ENCODE peak calls at places on chromosomes 11 and 22, in five cellular contexts. Z is CD4-positive, alpha-beta T cell; B is A549; D is astrocyte; C is nephron progenitor cell. O is an unnamed sample.

GRCh38 chr22:39528681-39529486 is 3.7 kb downstream of the RPS19BP1 start:
- DNase-seq in Z (peak), B (peak), D (peak), C (peak), O (peak)

GRCh38 chr22:33867118-33867863 is 53.0 kb downstream of the LARGE1 start:
- DNase-seq in Z (no peak), B (peak), D (peak), C (no peak), O (no peak)

GRCh38 chr11:96143016-96143670 is 199.9 kb downstream of the MAML2 start:
- DNase-seq in Z (no peak), B (no peak), D (no peak), C (no peak), O (no peak)

GRCh38 chr22:18023509-18024275 is 669 bp downstream of the MICAL3 start:
- DNase-seq in Z (no peak), B (peak), D (peak), C (peak), O (peak)

GRCh38 chr22:31102441-31103081 is 4.8 kb downstream of the SELENOM start:
- DNase-seq in Z (no peak), B (peak), D (peak), C (no peak), O (no peak)

GRCh38 chr11:9193316-9193715 is 71.8 kb downstream of the DENND5A start:
- DNase-seq in Z (no peak), B (no peak), D (no peak), C (no peak), O (no peak)

GRCh38 chr11:20351870-20352269 is 11.6 kb upstream of the HTATIP2 start:
- DNase-seq in Z (no peak), B (no peak), D (no peak), C (no peak), O (no peak)

GRCh38 chr11:72091292-72091691 is 10.6 kb downstream of the LRRC51 start:
- DNase-seq in Z (peak), B (peak), D (peak), C (peak), O (peak)

GRCh38 chr11:103528046-103528445 is 418.8 kb downstream of the DYNC2H1 start:
- DNase-seq in Z (no peak), B (no peak), D (no peak), C (no peak), O (no peak)

GRCh38 chr11:71451596-71452353 is 1.2 kb upstream of the NADSYN1 start:
- DNase-seq in Z (no peak), B (no peak), D (no peak), C (peak), O (no peak)

GRCh38 chr22:36321797-36322601 is 65.8 kb downstream of the MYH9 start:
- DNase-seq in Z (no peak), B (no peak), D (no peak), C (no peak), O (no peak)

GRCh38 chr22:37218399-37218770 is 6.1 kb upstream of the SSTR3 start:
- DNase-seq in Z (no peak), B (no peak), D (no peak), C (no peak), O (no peak)

GRCh38 chr22:18024956-18025720 is 777 bp upstream of the MICAL3 start:
- DNase-seq in Z (no peak), B (no peak), D (no peak), C (no peak), O (no peak)

GRCh38 chr11:73726825-73727224 is 34.0 kb downstream of the RAB6A start:
- DNase-seq in Z (no peak), B (no peak), D (no peak), C (no peak), O (no peak)

GRCh38 chr11:57459112-57460016 is 964 bp upstream of the RTN4RL2 start:
- DNase-seq in Z (no peak), B (peak), D (no peak), C (peak), O (no peak)

GRCh38 chr22:33888821-33889220 is 31.5 kb downstream of the LARGE1 start:
- DNase-seq in Z (no peak), B (no peak), D (no peak), C (no peak), O (no peak)

GRCh38 chr11:35064114-35064800 is 74.7 kb upstream of the CD44 start:
- DNase-seq in Z (no peak), B (no peak), D (peak), C (no peak), O (no peak)

GRCh38 chr11:119758291-119758690 is 29.3 kb upstream of the NECTIN1 start:
- DNase-seq in Z (no peak), B (no peak), D (peak), C (no peak), O (no peak)

GRCh38 chr11:20671856-20672546 is 2.6 kb downstream of the NELL1 start:
- DNase-seq in Z (no peak), B (peak), D (no peak), C (no peak), O (no peak)

GRCh38 chr11:111272420-111272819 is 25.9 kb upstream of the POU2AF3 start:
- DNase-seq in Z (no peak), B (no peak), D (no peak), C (no peak), O (no peak)

DNA sequence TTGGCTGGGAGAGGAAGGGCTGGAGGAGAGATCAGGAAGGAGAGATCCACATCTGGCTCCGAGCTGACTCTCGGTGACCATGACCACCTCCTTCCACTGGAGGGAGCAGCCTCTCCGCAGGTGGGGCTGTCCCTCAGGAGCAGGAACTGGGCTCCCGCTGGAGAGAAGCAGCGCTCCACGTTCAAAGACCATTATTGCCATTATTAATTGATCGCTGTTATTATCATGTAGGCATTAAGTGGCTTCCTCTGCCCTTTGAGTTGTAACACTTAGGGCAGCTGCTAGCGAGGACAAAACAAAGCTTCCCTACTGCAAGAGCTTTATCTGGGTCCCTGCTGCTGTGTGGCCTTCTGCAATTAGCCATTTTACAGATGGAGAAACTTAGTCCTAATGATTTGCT is 251.9 kb downstream of the ST3GAL4 start:
- DNase-seq in Z (no peak), B (peak), D (peak), C (peak), O (peak)
- TF ChIP-seq CTCF in Z (no peak), B (peak), D (peak), C (peak), O (peak)

GRCh38 chr11:26331911-26332571 is at the start of gene ANO3:
- DNase-seq in Z (no peak), B (peak), D (peak), C (peak), O (peak)
- TF ChIP-seq CTCF in Z (no peak), B (peak), D (peak), C (peak), O (peak)

GRCh38 chr11:2208691-2209369 is 37.2 kb upstream of the TH start:
- DNase-seq in Z (no peak), B (peak), D (no peak), C (no peak), O (peak)
- TF ChIP-seq CTCF in Z (no peak), B (no peak), D (no peak), C (no peak), O (peak)

DNA sequence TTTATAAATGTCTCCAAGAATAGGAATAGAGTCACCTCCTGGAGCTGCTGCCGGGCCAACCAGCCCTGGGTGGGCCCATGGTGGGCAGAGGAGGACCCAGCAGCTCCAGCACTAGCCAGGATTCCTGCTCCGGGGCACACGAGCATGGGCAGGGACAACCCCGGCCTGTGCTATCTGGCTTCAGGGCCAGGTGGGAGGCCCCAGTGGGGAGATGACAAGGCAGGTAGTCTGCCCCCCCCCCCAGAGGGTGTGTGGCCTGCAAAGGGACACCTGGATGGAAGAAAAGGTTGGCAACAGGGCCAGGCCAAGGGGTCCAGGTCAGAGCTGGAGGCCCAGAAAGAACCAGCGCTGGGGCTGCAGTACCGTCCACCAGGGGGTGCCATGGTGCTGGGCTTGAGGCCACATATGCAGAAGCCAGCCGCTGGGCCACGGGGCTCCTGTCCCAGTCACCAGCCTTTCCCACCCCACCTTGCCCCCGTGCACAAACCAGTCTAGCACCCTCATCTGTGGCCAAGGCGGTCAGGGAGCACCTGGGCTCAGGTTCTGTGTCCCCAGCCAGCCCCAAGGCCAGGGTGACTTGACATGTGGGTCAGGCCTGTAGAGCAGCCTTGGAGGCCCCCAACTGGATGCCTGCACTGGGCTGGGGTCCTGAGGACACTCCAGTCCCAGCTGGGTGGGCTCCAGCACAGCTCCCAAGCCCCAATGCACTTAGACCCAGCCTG is 3.5 kb downstream of the TSPAN32 start:
- DNase-seq in Z (peak), B (peak), D (peak), C (peak), O (peak)
- TF ChIP-seq CTCF in Z (peak), B (peak), D (peak), C (peak), O (peak)